ENCODE peak calls at places on chromosomes 12 and 14, in five cellular contexts. O is CD8-positive, alpha-beta T cell; Y is pancreas; X is left ventricle myocardium inferior; R is ovary. T is an unnamed sample. For H3K27me3, the result is how much of the 10 kb centered on the place peaks cover.

GRCh38 chr12:28683371-28683770 is 465.7 kb upstream of the FAR2 start:
- DNase-seq in O (no peak), Y (no peak), X (no peak), R (no peak), T (no peak)

GRCh38 chr12:89932950-89933349 is 224.3 kb upstream of the ATP2B1 start:
- DNase-seq in O (no peak), Y (no peak), X (no peak), R (no peak), T (no peak)

GRCh38 chr12:49553512-49554088 is 14.3 kb downstream of the MCRS1 start:
- DNase-seq in O (no peak), Y (no peak), X (no peak), R (no peak), T (peak)

GRCh38 chr14:89304972-89305703 is 111.9 kb downstream of the FOXN3 start:
- DNase-seq in O (no peak), Y (no peak), X (no peak), R (peak), T (no peak)

GRCh38 chr12:108553799-108554198 is 7.2 kb downstream of the SART3 start:
- DNase-seq in O (no peak), Y (no peak), X (no peak), R (no peak), T (no peak)

GRCh38 chr12:6161124-6161882 is 36.8 kb upstream of the VWF start:
- DNase-seq in O (no peak), Y (no peak), X (peak), R (no peak), T (no peak)

GRCh38 chr12:124162151-124163110 is 132.5 kb upstream of the RFLNA start:
- DNase-seq in O (no peak), Y (no peak), X (no peak), R (no peak), T (no peak)

GRCh38 chr14:33040548-33041140 is 102.0 kb downstream of the NPAS3 start:
- DNase-seq in O (no peak), Y (no peak), X (no peak), R (no peak), T (no peak)

GRCh38 chr14:83425138-83425537 is 1891.5 kb upstream of the SEL1L start:
- DNase-seq in O (no peak), Y (no peak), X (no peak), R (no peak), T (no peak)

GRCh38 chr12:71694099-71694820 is 8.4 kb downstream of the TMEM19 start:
- DNase-seq in O (no peak), Y (no peak), X (no peak), R (no peak), T (no peak)

GRCh38 chr14:88492272-88493089 is 62.3 kb downstream of the PTPN21 start:
- DNase-seq in O (peak), Y (no peak), X (no peak), R (peak), T (peak)

GRCh38 chr12:49664591-49665146 is 41.3 kb downstream of the PRPF40B start:
- DNase-seq in O (no peak), Y (no peak), X (no peak), R (no peak), T (no peak)

GRCh38 chr14:20659813-20660395 is 18.4 kb upstream of the OR6S1 start:
- DNase-seq in O (no peak), Y (no peak), X (no peak), R (no peak), T (no peak)

GRCh38 chr12:42023733-42024494 is 120.8 kb downstream of the GXYLT1 start:
- DNase-seq in O (peak), Y (peak), X (peak), R (peak), T (peak)

GRCh38 chr12:93838180-93838579 is 161.0 kb downstream of the CRADD start:
- DNase-seq in O (no peak), Y (no peak), X (no peak), R (no peak), T (no peak)

GRCh38 chr12:27293463-27293862 is 39.2 kb upstream of the BMAL2 start:
- DNase-seq in O (no peak), Y (peak), X (peak), R (no peak), T (no peak)

GRCh38 chr12:97756066-97756701 is 293.6 kb downstream of the RMST start:
- DNase-seq in O (no peak), Y (no peak), X (no peak), R (no peak), T (no peak)
- H3K27me3 ChIP-seq in O (under half), Y (under half), X (under half), R (under half), T (under half)

GRCh38 chr12:5015711-5016492 is 27.8 kb upstream of the KCNA5 start:
- DNase-seq in O (no peak), Y (no peak), X (no peak), R (no peak), T (no peak)

GRCh38 chr12:5022030-5022429 is 21.6 kb upstream of the KCNA5 start:
- DNase-seq in O (no peak), Y (no peak), X (no peak), R (no peak), T (no peak)

GRCh38 chr12:5017638-5018348 is 25.9 kb upstream of the KCNA5 start:
- DNase-seq in O (no peak), Y (no peak), X (no peak), R (no peak), T (no peak)

GRCh38 chr12:5022465-5023061 is 21.1 kb upstream of the KCNA5 start:
- DNase-seq in O (peak), Y (peak), X (no peak), R (no peak), T (no peak)

GRCh38 chr12:5018677-5019076 is 25.0 kb upstream of the KCNA5 start:
- DNase-seq in O (no peak), Y (no peak), X (no peak), R (no peak), T (no peak)
- H3K27me3 ChIP-seq in O (under half), Y (under half), X (under half), R (under half), T (under half)

DNA sequence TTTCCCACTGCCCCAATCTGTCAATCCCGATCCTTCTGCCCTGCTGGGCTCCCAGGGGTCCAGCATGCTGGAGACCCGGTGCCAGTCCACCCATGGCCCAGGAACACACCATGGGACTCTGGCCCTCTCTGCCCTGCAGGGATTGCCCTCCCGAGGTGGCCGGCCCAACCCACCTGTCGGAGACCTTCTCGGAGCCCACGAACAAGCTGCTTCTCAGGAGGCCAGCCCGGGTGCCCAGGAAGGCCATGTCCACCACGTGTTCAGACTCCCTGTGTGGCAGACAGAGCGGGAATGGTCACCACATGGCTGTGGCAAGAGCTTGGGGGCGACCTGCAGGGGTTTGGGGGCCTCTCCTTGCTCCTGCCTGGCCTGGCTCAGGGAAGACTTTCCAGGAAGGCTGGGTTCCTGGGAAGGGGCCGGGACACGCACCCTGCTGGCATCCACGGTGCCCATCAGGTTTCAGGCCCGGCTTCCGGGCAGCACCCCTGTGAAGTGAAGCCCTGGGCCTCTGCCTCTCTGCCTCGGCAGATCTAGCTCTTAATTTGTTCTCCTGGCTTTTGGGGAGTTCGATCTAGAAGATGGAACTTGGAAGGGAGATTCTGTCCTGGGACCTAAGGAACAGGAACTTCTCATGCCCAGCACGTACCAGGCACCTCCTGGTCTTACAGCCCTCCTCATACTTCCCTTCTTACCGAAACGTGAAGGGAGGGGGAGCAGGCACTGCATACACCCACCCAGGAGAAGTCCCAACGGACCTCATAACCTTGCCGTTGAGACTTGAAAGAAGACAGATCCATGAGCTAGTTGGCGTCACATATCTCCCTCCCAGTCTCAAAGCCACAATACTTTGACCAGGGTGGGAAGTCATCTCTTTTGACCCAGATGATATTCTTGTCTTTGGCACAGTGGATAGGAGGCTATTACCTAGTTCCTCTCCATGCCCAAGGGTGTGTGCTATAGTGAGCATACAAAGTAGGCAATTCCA is 26.3 kb downstream of the LRTM2 start:
- DNase-seq in O (no peak), Y (peak), X (no peak), R (no peak), T (no peak)
- H3K27me3 ChIP-seq in O (under half), Y (under half), X (half or more), R (under half), T (under half)

GRCh38 chr12:127649951-127650350 is 617.0 kb upstream of the TMEM132C start:
- DNase-seq in O (no peak), Y (no peak), X (no peak), R (no peak), T (no peak)
- H3K27me3 ChIP-seq in O (under half), Y (under half), X (under half), R (under half), T (under half)

GRCh38 chr12:2514038-2514340 is 280.8 kb upstream of the FKBP4 start:
- DNase-seq in O (no peak), Y (no peak), X (no peak), R (no peak), T (no peak)
- H3K27me3 ChIP-seq in O (under half), Y (under half), X (under half), R (under half), T (under half)

GRCh38 chr12:30794020-30794419 is 39.3 kb upstream of the CAPRIN2 start:
- DNase-seq in O (no peak), Y (no peak), X (no peak), R (no peak), T (no peak)
- H3K27me3 ChIP-seq in O (under half), Y (under half), X (under half), R (under half), T (under half)

T was measured in HL-60.